ENCODE peak calls at places on chromosomes 11 and 22, in nine cellular contexts. T is GM23338; C is left ventricle myocardium superior; J is stimulated activated CD4-positive, alpha-beta T cell treated with anti-CD3 and anti-CD28 coated beads, Interleukin-12 subunit alpha, Interleukin-12 subunit beta, amount 100 ng/mL, for 48 hours; D is NCI-H460; R is sigmoid colon; W is ELR; N is A549; B is foreskin fibroblast. M is an unnamed sample.

GRCh38 chr22:43888740-43889139 is 3.1 kb downstream of the PNPLA5 start:
- DNase-seq in N (no peak), D (no peak), R (no peak), W (no peak), T (no peak), B (no peak), C (no peak), J (no peak), M (no peak)

GRCh38 chr11:116644201-116644947 is 128.4 kb downstream of the BUD13 start:
- DNase-seq in W (no peak), J (no peak), N (no peak), D (no peak), C (no peak), B (no peak), R (no peak), T (no peak), M (no peak)

GRCh38 chr11:62880803-62881578 is at the start of gene SLC3A2:
- DNase-seq in N (peak), D (peak), W (peak), C (peak), R (peak), B (peak), J (peak), T (peak), M (peak)

GRCh38 chr11:120928506-120929062 is 95.3 kb upstream of the TBCEL start:
- DNase-seq in C (no peak), B (no peak), T (peak), J (no peak), W (no peak), R (no peak), N (no peak), D (no peak), M (no peak)

GRCh38 chr11:61141601-61142028 is 19.6 kb downstream of the VPS37C start:
- DNase-seq in T (peak), J (no peak), N (no peak), B (no peak), R (peak), C (peak), W (no peak), D (no peak), M (no peak)

GRCh38 chr11:19651654-19652053 is 61.0 kb upstream of the NAV2 start:
- DNase-seq in W (peak), R (no peak), N (no peak), C (no peak), T (no peak), J (no peak), D (no peak), B (peak), M (no peak)

GRCh38 chr22:20400606-20401375 is 6.8 kb downstream of the ZNF74 start:
- DNase-seq in J (no peak), D (no peak), N (no peak), B (no peak), R (no peak), T (no peak), C (no peak), W (no peak), M (no peak)

GRCh38 chr11:27718853-27719574 is 18.8 kb upstream of the BDNF start:
- DNase-seq in B (peak), C (peak), W (peak), N (peak), T (peak), D (no peak), J (no peak), R (no peak), M (no peak)